ENCODE peak calls at places on chromosome 6, in five cellular contexts. H is activated CD8-positive, alpha-beta T cell treated with anti-CD3 and anti-CD28 coated beads, Interleukin-2, amount 10 ng/mL, durations not matched to agents 7 days and 5 days; Z is T47D; V is right atrium auricular region; E is amniotic stem cell. A is an unnamed sample.

GRCh38 chr6:6875818-6876470 is 231.8 kb upstream of the RREB1 start:
- DNase-seq in H (no peak), Z (no peak), V (no peak), E (no peak), A (no peak)

GRCh38 chr6:54535568-54535967 is 227.3 kb downstream of the TINAG start:
- DNase-seq in H (no peak), Z (no peak), V (no peak), E (no peak), A (no peak)

GRCh38 chr6:51147756-51148155 is 329.1 kb downstream of the TFAP2B start:
- DNase-seq in H (no peak), Z (no peak), V (no peak), E (no peak), A (no peak)

GRCh38 chr6:43246301-43247114 is 3.2 kb downstream of the TTBK1 start:
- DNase-seq in H (no peak), Z (peak), V (no peak), E (no peak), A (peak)

GRCh38 chr6:127514396-127515227 is 4.5 kb downstream of the MTCL3 start:
- DNase-seq in H (peak), Z (no peak), V (no peak), E (no peak), A (no peak)

GRCh38 chr6:159074866-159075265 is 30.1 kb upstream of the TAGAP start:
- DNase-seq in H (peak), Z (no peak), V (no peak), E (no peak), A (no peak)

GRCh38 chr6:55175078-55175777 is 913 bp downstream of the HCRTR2 start:
- DNase-seq in H (no peak), Z (no peak), V (no peak), E (no peak), A (no peak)

GRCh38 chr6:23952214-23952613 is 173.8 kb upstream of the NRSN1 start:
- DNase-seq in H (no peak), Z (peak), V (no peak), E (no peak), A (no peak)

GRCh38 chr6:126959765-126960164 is 158.7 kb upstream of the RSPO3 start:
- DNase-seq in H (no peak), Z (no peak), V (no peak), E (no peak), A (no peak)

GRCh38 chr6:34709386-34709785 is 12.8 kb upstream of the ILRUN start:
- DNase-seq in H (no peak), Z (no peak), V (no peak), E (no peak), A (no peak)

GRCh38 chr6:23086100-23086499 is 516.7 kb downstream of the HDGFL1 start:
- DNase-seq in H (no peak), Z (no peak), V (no peak), E (no peak), A (no peak)

GRCh38 chr6:151493495-151494234 is at the start of gene CCDC170:
- DNase-seq in H (peak), Z (no peak), V (no peak), E (no peak), A (peak)

GRCh38 chr6:3905853-3906190 is 56.6 kb downstream of the FAM50B start:
- DNase-seq in H (no peak), Z (no peak), V (no peak), E (no peak), A (no peak)

GRCh38 chr6:47655719-47656595 is 42.4 kb upstream of the ADGRF4 start:
- DNase-seq in H (peak), Z (peak), V (no peak), E (peak), A (no peak)

A was measured in D721Med.